ENCODE peak calls at places on chromosomes 13 and 19, in nine cellular contexts. K is left ventricle myocardium inferior; W is NCI-H460; N is T-helper 17 cell; B is stimulated activated CD4-positive, alpha-beta T cell treated with anti-CD3 and anti-CD28 coated beads, Interleukin-1b, Interleukin-23, amount 100 ng/mL, for 24 hours; X is GM19239; P is lower leg skin; R is cardiac fibroblast; J is progenitor cell of endocrine pancreas. F is an unnamed sample.

GRCh38 chr19:11736696-11737095 is 2.0 kb downstream of the ZNF823 start:
- DNase-seq in J (no peak), R (peak), K (peak), N (no peak), B (no peak), W (no peak), P (no peak), X (peak), F (no peak)

GRCh38 chr19:16715613-16716012 is 4.0 kb upstream of the NWD1 start:
- DNase-seq in B (no peak), P (no peak), W (no peak), K (no peak), R (no peak), X (no peak), J (no peak), N (no peak), F (no peak)

GRCh38 chr19:6501740-6502648 is at the start of gene TUBB4A:
- DNase-seq in R (no peak), P (no peak), K (peak), N (no peak), W (no peak), J (peak), X (no peak), B (no peak), F (no peak)

GRCh38 chr13:57527114-57527770 is 104.3 kb upstream of the PCDH17 start:
- DNase-seq in J (no peak), P (no peak), N (no peak), K (no peak), X (no peak), R (no peak), W (no peak), B (no peak), F (no peak)

GRCh38 chr13:36920612-36921185 is 661 bp upstream of the SMAD9 start:
- DNase-seq in R (no peak), X (no peak), B (no peak), P (no peak), K (no peak), J (no peak), N (no peak), W (no peak), F (no peak)

GRCh38 chr19:31676271-31677004 is 327.2 kb upstream of the TSHZ3 start:
- DNase-seq in W (no peak), J (no peak), P (no peak), B (no peak), K (no peak), N (no peak), R (peak), X (no peak), F (no peak)

GRCh38 chr13:99941086-99941485 is 30.5 kb downstream of the ZIC5 start:
- DNase-seq in W (no peak), N (no peak), B (no peak), X (no peak), J (no peak), P (no peak), K (no peak), R (no peak), F (no peak)

GRCh38 chr19:55614711-55615552 is 9.4 kb downstream of the ZNF784 start:
- DNase-seq in B (no peak), X (no peak), W (no peak), K (no peak), N (no peak), P (no peak), R (no peak), J (no peak), F (no peak)

GRCh38 chr19:8525401-8525684 is 11.4 kb upstream of the ZNF414 start:
- DNase-seq in P (no peak), B (no peak), J (no peak), X (no peak), W (no peak), K (no peak), N (no peak), R (no peak), F (no peak)

GRCh38 chr13:45142440-45143345 is 22.4 kb downstream of the GTF2F2 start:
- DNase-seq in K (no peak), R (no peak), B (no peak), N (no peak), W (no peak), J (no peak), P (no peak), X (no peak), F (no peak)

GRCh38 chr19:42378225-42378929 is 11.7 kb downstream of the CNFN start:
- DNase-seq in N (no peak), X (no peak), K (no peak), J (no peak), P (no peak), W (no peak), R (no peak), B (no peak), F (no peak)

GRCh38 chr19:47776568-47776967 is 1.9 kb upstream of the SELENOW start:
- DNase-seq in J (no peak), N (no peak), W (no peak), K (no peak), P (no peak), B (no peak), X (no peak), R (no peak), F (no peak)

GRCh38 chr13:73945871-73946270 is 188.3 kb downstream of the KLF12 start:
- DNase-seq in B (no peak), W (no peak), R (peak), X (no peak), N (no peak), J (no peak), P (no peak), K (peak), F (no peak)

GRCh38 chr19:1296575-1297271 is 11.1 kb downstream of the EFNA2 start:
- DNase-seq in N (no peak), X (no peak), B (no peak), W (no peak), P (no peak), R (no peak), K (no peak), J (no peak), F (no peak)

GRCh38 chr13:98535501-98536357 is 41.2 kb downstream of the STK24 start:
- DNase-seq in W (no peak), K (no peak), X (no peak), J (no peak), P (no peak), B (no peak), R (no peak), N (no peak), F (no peak)

GRCh38 chr19:9580728-9581127 is 3.6 kb downstream of the ZNF121 start:
- DNase-seq in J (no peak), B (no peak), X (no peak), P (no peak), N (no peak), R (no peak), K (no peak), W (no peak), F (no peak)

GRCh38 chr19:38653028-38653571 is 5.7 kb downstream of the ACTN4 start:
- DNase-seq in P (no peak), B (no peak), X (no peak), K (no peak), J (no peak), N (no peak), W (no peak), R (peak), F (no peak)

GRCh38 chr19:13156968-13157882 is 7.0 kb downstream of the IER2 start:
- DNase-seq in J (no peak), R (peak), B (no peak), W (no peak), N (no peak), X (no peak), K (no peak), P (no peak), F (no peak)

GRCh38 chr19:2695288-2695866 is 7.1 kb downstream of the GNG7 start:
- DNase-seq in P (no peak), J (no peak), X (no peak), N (no peak), R (no peak), K (peak), W (no peak), B (no peak), F (no peak)

GRCh38 chr13:43783820-43784219 is 3.0 kb downstream of the ENOX1 start:
- DNase-seq in X (no peak), K (no peak), P (no peak), J (no peak), R (peak), B (no peak), N (no peak), W (no peak), F (no peak)

GRCh38 chr19:17616686-17616960 is 61.2 kb downstream of the COLGALT1 start:
- DNase-seq in R (no peak), P (no peak), N (no peak), W (no peak), K (no peak), X (no peak), J (no peak), B (no peak), F (no peak)

GRCh38 chr13:112185466-112185865 is 118.5 kb downstream of the SOX1 start:
- DNase-seq in R (no peak), X (no peak), N (no peak), J (no peak), B (no peak), W (no peak), P (peak), K (no peak), F (no peak)

GRCh38 chr13:40442191-40442590 is 224.2 kb downstream of the FOXO1 start:
- DNase-seq in X (no peak), R (peak), W (no peak), B (no peak), N (no peak), P (no peak), K (peak), J (no peak), F (no peak)

GRCh38 chr19:6740589-6741348 is 1.3 kb downstream of the TRIP10 start:
- DNase-seq in W (no peak), R (peak), K (peak), J (peak), N (no peak), X (no peak), P (peak), B (no peak), F (peak)

GRCh38 chr19:2567580-2567979 is 91.7 kb downstream of the GADD45B start:
- DNase-seq in W (no peak), J (no peak), K (peak), X (no peak), R (no peak), B (no peak), N (no peak), P (peak), F (no peak)

F was measured in ovary.